ENCODE peak calls at places on chromosomes 16 and 17, in ten cellular contexts. W is CD8-positive, alpha-beta T cell; R is IMR-90; T is esophagus squamous epithelium; A is vagina; O is CD4-positive, alpha-beta T cell; N is thyroid gland; V is heart right ventricle; I is RWPE1; M is Peyer's patch. S is an unnamed sample.

GRCh38 chr17:21209511-21210175 is 4.3 kb downstream of the TMEM11 start:
- DNase-seq in O (no peak), N (peak; percentile 97), V (peak; percentile 56), R (no peak), I (no peak), T (no peak), W (no peak), M (no peak), A (no peak), S (no peak)

GRCh38 chr17:40474419-40475002 is 26.9 kb downstream of the TNS4 start:
- DNase-seq in A (no peak), T (no peak), N (peak; percentile 46), W (no peak), M (no peak), V (no peak), O (no peak), I (no peak), R (no peak), S (no peak)

GRCh38 chr17:50899005-50899460 is 32.9 kb upstream of the TOB1 start:
- DNase-seq in R (no peak), W (no peak), V (no peak), A (no peak), T (no peak), M (no peak), O (no peak), N (no peak), I (no peak), S (no peak)

GRCh38 chr17:40433551-40434384 is 9.5 kb upstream of the IGFBP4 start:
- DNase-seq in M (no peak), A (peak; percentile 77), V (no peak), T (no peak), W (no peak), N (peak; percentile 24), O (no peak), R (no peak), I (no peak), S (no peak)

GRCh38 chr16:6967796-6968195 is 364.8 kb upstream of the RBFOX1 start:
- DNase-seq in I (no peak), T (no peak), M (no peak), A (no peak), R (no peak), W (no peak), V (no peak), N (no peak), O (no peak), S (no peak)

GRCh38 chr17:42783062-42783777 is 2.8 kb downstream of the WNK4 start:
- DNase-seq in M (no peak), N (no peak), I (peak; percentile 76), W (no peak), A (no peak), O (no peak), R (peak; percentile 83), T (no peak), V (no peak), S (peak; percentile 22)

GRCh38 chr17:64115871-64116534 is 13.9 kb downstream of the ERN1 start:
- DNase-seq in V (no peak), W (no peak), O (no peak), M (no peak), A (no peak), I (peak; percentile 85), N (no peak), T (no peak), R (peak; percentile 94), S (peak; percentile 49)

GRCh38 chr16:72530434-72530833 is 358.5 kb upstream of the PMFBP1 start:
- DNase-seq in N (no peak), T (no peak), V (no peak), R (peak; percentile 75), I (peak; percentile 26), M (no peak), W (no peak), O (no peak), A (no peak), S (peak; percentile 18)

GRCh38 chr17:27564463-27564862 is 66.5 kb upstream of the LGALS9 start:
- DNase-seq in T (no peak), R (no peak), A (no peak), O (no peak), M (no peak), N (no peak), W (no peak), I (no peak), V (no peak), S (no peak)
- H3K27ac ChIP-seq in T (no peak overlapping the region), R (no peak overlapping the region), A (peak overlapping the region; percentile 5), O (no peak overlapping the region), M (no peak overlapping the region), N (no peak overlapping the region), W (no peak overlapping the region), I (no peak overlapping the region), V (no peak overlapping the region), S (no peak overlapping the region)

GRCh38 chr17:45138911-45139532 is 3.5 kb downstream of the ACBD4 start:
- DNase-seq in V (no peak), R (no peak), M (no peak), W (no peak), I (no peak), T (no peak), N (no peak), A (no peak), O (no peak), S (no peak)

GRCh38 chr17:45137561-45138305 is 2.2 kb downstream of the ACBD4 start:
- DNase-seq in V (no peak), I (no peak), W (no peak), O (no peak), A (no peak), R (no peak), T (no peak), M (no peak), N (no peak), S (no peak)

GRCh38 chr17:45135978-45136791 is 698 bp downstream of the ACBD4 start:
- DNase-seq in W (no peak), O (no peak), T (no peak), I (no peak), M (no peak), V (no peak), N (peak; percentile 15), R (no peak), A (no peak), S (no peak)

GRCh38 chr17:45135192-45135977 is at the start of gene ACBD4:
- DNase-seq in T (peak; percentile 86), R (peak; percentile 97), M (peak; percentile 93), W (peak; percentile 99), N (peak; percentile 97), A (peak; percentile 98), O (peak; percentile 99), I (peak; percentile 98), V (peak; percentile 94), S (peak; percentile 77)

GRCh38 chr17:45136846-45137560 is 1.5 kb downstream of the ACBD4 start:
- DNase-seq in M (no peak), O (no peak), N (no peak), W (no peak), T (no peak), V (no peak), I (no peak), A (no peak), R (no peak), S (no peak)
- H3K27ac ChIP-seq in M (no peak overlapping the region), O (no peak overlapping the region), N (no peak overlapping the region), W (no peak overlapping the region), T (no peak overlapping the region), V (no peak overlapping the region), I (peak overlapping the region; percentile 59), A (no peak overlapping the region), R (no peak overlapping the region), S (no peak overlapping the region)

GRCh38 chr16:56355786-56356275 is 69.5 kb downstream of the AMFR start:
- DNase-seq in O (no peak), V (no peak), A (no peak), W (peak; percentile 45), M (peak; percentile 6), R (no peak), I (no peak), N (no peak), T (no peak), S (no peak)

GRCh38 chr16:56356276-56357241 is 68.8 kb downstream of the AMFR start:
- DNase-seq in R (peak; percentile 88), I (peak; percentile 81), T (peak; percentile 22), O (peak; percentile 36), M (peak; percentile 65), V (peak; percentile 82), N (peak; percentile 85), A (no peak), W (peak; percentile 76), S (no peak)

GRCh38 chr16:56355221-56355620 is 70.1 kb downstream of the AMFR start:
- DNase-seq in W (no peak), M (no peak), A (no peak), N (no peak), O (no peak), R (no peak), V (no peak), I (no peak), T (no peak), S (no peak)

GRCh38 chr16:56357765-56358322 is 67.5 kb downstream of the AMFR start:
- DNase-seq in W (peak; percentile 48), V (no peak), O (no peak), A (no peak), M (no peak), R (no peak), T (no peak), I (no peak), N (no peak), S (no peak)

DNA sequence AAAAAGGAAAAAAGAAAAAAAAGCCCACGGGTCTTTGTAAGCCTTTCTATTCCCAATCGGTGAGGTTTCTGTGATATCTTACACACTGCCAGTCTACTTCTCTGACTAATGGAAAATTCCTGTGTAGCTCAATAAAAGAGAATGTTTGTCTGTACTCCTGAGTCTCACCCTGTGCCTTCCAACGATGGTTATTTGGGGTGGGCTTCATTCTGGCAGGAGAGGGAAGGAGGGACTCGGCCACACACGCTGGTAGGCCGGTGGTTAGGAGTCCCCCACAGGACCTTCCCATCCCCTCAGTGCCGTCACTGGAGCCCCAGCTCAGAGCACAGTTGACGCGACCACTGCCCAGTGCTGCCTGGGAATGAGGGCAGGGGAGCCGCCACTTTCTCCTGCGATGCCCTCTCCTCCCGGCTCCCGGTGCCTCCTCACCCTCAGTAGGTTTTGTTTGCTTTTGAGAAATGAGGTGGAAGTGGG is 68.0 kb downstream of the AMFR start:
- DNase-seq in V (no peak), N (no peak), A (no peak), R (peak; percentile 63), O (no peak), W (no peak), T (no peak), M (no peak), I (peak; percentile 30), S (no peak)
- H3K27ac ChIP-seq in V (peak overlapping the region; percentile 64), N (no peak overlapping the region), A (peak overlapping the region; percentile 80), R (peak overlapping the region; percentile 78), O (no peak overlapping the region), W (no peak overlapping the region), T (peak overlapping the region; percentile 69), M (peak overlapping the region; percentile 57), I (peak overlapping the region; percentile 38), S (peak overlapping the region; percentile 41)

DNA sequence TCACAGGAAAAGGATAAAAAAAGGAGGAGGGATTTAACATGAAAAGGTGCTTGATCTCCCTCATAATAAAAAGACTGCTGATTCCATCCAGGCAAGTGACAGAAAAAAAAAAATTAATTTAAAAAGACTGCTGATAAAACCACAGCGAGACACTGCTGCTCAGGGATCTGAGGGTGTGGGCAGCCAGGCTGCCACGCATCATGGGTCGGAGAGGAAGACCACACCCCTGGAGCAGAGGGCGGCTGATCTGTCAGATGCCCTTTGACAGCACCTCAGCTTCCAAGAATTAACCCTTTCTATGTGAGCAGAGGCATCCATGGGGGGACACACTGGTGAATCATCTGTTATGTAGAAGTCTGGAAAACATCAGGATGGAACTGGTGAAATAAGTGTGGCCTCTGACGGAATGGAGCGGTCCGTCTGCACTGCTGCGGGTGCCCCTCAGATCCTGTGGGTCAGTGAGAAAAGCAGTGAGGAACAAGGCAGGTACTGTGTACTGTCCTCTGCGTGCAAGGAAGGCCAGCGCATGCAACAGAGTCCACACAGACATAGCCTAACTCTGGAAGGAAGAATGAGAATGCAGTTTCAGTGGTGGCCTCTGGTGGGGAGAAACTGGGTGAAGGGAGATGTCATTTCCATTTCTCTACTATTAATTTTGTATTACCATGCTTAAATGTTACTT is 19.8 kb downstream of the MAPT start:
- DNase-seq in O (no peak), I (no peak), R (no peak), N (no peak), A (no peak), M (no peak), V (no peak), T (no peak), W (no peak), S (no peak)
- H3K27ac ChIP-seq in O (no peak overlapping the region), I (no peak overlapping the region), R (no peak overlapping the region), N (no peak overlapping the region), A (no peak overlapping the region), M (no peak overlapping the region), V (no peak overlapping the region), T (no peak overlapping the region), W (no peak overlapping the region), S (no peak overlapping the region)

S was measured in epithelial cell of prostate.